ENCODE peak calls at places on chromosomes 13 and 19, in eight cellular contexts. E is endothelial cell of umbilical vein, M is SK-N-SH, F is GM12878, X is HCT116, P is H1, L is K562, Z is HepG2. W is an unnamed sample.

GRCh38 chr13:26784704-26785639 is 24.4 kb upstream of the GPR12 start:
- DNase-seq in E (no peak), M (no peak), F (no peak), X (no peak), P (no peak), L (no peak), Z (no peak), W (no peak)

GRCh38 chr19:3140667-3141038 is 4.8 kb downstream of the GNA15 start:
- DNase-seq in E (no peak), M (no peak), F (no peak), X (no peak), P (no peak), L (no peak), Z (no peak), W (no peak)

GRCh38 chr19:42176649-42176989 is 40.9 kb downstream of the DEDD2 start:
- DNase-seq in E (no peak), M (peak), F (no peak), X (no peak), P (no peak), L (peak), Z (no peak), W (no peak)

GRCh38 chr13:102198418-102199322 is 203.2 kb downstream of the FGF14 start:
- DNase-seq in E (no peak), M (no peak), F (no peak), X (no peak), P (no peak), L (no peak), Z (no peak), W (no peak)

GRCh38 chr19:291561-292280 is 518 bp upstream of the PLPP2 start:
- DNase-seq in E (no peak), M (peak), F (no peak), X (no peak), P (no peak), L (peak), Z (no peak), W (no peak)

GRCh38 chr19:12720851-12721655 is 2.7 kb downstream of the TNPO2 start:
- DNase-seq in E (no peak), M (peak), F (no peak), X (no peak), P (no peak), L (peak), Z (no peak), W (no peak)

GRCh38 chr19:46368116-46368515 is 21.2 kb downstream of the PPP5C start:
- DNase-seq in E (no peak), M (no peak), F (no peak), X (no peak), P (no peak), L (no peak), Z (no peak), W (no peak)

GRCh38 chr13:61414686-61415664 is 674 bp downstream of the PCDH20 start:
- DNase-seq in E (peak), M (peak), F (no peak), X (no peak), P (peak), L (no peak), Z (peak), W (no peak)

GRCh38 chr19:46021531-46022041 is 1.3 kb downstream of the PGLYRP1 start:
- DNase-seq in E (no peak), M (no peak), F (no peak), X (no peak), P (no peak), L (peak), Z (no peak), W (no peak)

GRCh38 chr19:15998166-15998565 is 49.4 kb downstream of the OR10H4 start:
- DNase-seq in E (no peak), M (no peak), F (no peak), X (no peak), P (no peak), L (no peak), Z (no peak), W (no peak)

GRCh38 chr13:99417151-99417820 is 84.0 kb upstream of the TM9SF2 start:
- DNase-seq in E (no peak), M (no peak), F (no peak), X (no peak), P (no peak), L (no peak), Z (no peak), W (no peak)

GRCh38 chr13:43368003-43368402 is 344.6 kb downstream of the DNAJC15 start:
- DNase-seq in E (peak), M (no peak), F (no peak), X (no peak), P (no peak), L (no peak), Z (no peak), W (no peak)

GRCh38 chr19:33062902-33063301 is 1.8 kb downstream of the RHPN2 start:
- DNase-seq in E (no peak), M (no peak), F (no peak), X (no peak), P (no peak), L (no peak), Z (no peak), W (no peak)

GRCh38 chr19:43773725-43774102 is 7.1 kb downstream of the KCNN4 start:
- DNase-seq in E (no peak), M (no peak), F (no peak), X (no peak), P (no peak), L (peak), Z (no peak), W (no peak)

GRCh38 chr19:56642711-56643459 is at the start of gene SMIM17:
- DNase-seq in E (no peak), M (peak), F (no peak), X (no peak), P (no peak), L (no peak), Z (no peak), W (no peak)

GRCh38 chr19:35442091-35442490 is 6.0 kb upstream of the FFAR2 start:
- DNase-seq in E (no peak), M (no peak), F (no peak), X (no peak), P (no peak), L (no peak), Z (no peak), W (no peak)

GRCh38 chr13:91133941-91134772 is 213.3 kb upstream of the MIR17HG start:
- DNase-seq in E (peak), M (peak), F (no peak), X (peak), P (no peak), L (peak), Z (peak), W (peak)

GRCh38 chr19:15288146-15288963 is 44.0 kb downstream of the BRD4 start:
- DNase-seq in E (peak), M (peak), F (no peak), X (no peak), P (no peak), L (no peak), Z (no peak), W (no peak)

GRCh38 chr19:55071913-55072312 is 3.8 kb upstream of the EPS8L1 start:
- DNase-seq in E (no peak), M (no peak), F (no peak), X (no peak), P (no peak), L (no peak), Z (no peak), W (no peak)
- H3K9ac ChIP-seq in E (no peak), M (no peak), F (no peak), X (peak), P (no peak), L (peak), Z (no peak), W (no peak)

GRCh38 chr19:55088021-55088451 is 12.4 kb downstream of the EPS8L1 start:
- DNase-seq in E (no peak), M (no peak), F (no peak), X (no peak), P (no peak), L (no peak), Z (no peak), W (no peak)
- TF ChIP-seq POLR2AphosphoS5 in E (no peak), M (no peak), F (no peak), X (no peak), P (peak), L (no peak), Z (no peak), W (no peak)

GRCh38 chr13:113900646-113901045 is 36.8 kb upstream of the GAS6 start:
- DNase-seq in E (no peak), M (no peak), F (no peak), X (no peak), P (no peak), L (no peak), Z (no peak), W (no peak)
- H3K9ac ChIP-seq in E (no peak), M (no peak), F (no peak), X (no peak), P (no peak), L (no peak), Z (no peak), W (no peak)

DNA sequence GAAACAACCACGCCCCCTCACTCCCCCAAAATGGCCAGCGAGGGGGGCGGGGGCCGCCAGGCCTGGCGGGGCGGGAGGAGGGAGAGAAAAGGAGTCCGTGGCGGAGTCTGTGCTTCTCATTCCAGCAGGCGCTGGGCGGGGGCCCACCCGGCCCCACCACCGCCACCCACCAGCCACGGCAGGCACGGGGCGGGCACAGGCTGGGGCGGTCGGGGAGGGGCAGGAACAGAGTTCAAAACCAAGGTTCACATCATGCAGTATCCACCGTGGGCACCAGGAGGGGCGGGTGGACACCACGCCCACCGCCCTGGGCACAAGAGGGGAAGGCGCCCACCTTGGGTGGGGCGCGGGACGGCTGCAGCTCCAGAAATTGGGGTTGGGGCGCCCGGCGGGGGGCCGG is 12.8 kb downstream of the DPF1 start:
- DNase-seq in E (no peak), M (peak), F (no peak), X (no peak), P (no peak), L (peak), Z (no peak), W (no peak)
- TF ChIP-seq POLR2AphosphoS5 in E (no peak), M (no peak), F (no peak), X (no peak), P (no peak), L (no peak), Z (no peak), W (no peak)

GRCh38 chr13:34076943-34077703 is 259.2 kb downstream of the RFC3 start:
- DNase-seq in E (peak), M (peak), F (no peak), X (peak), P (no peak), L (no peak), Z (peak), W (no peak)
- H3K9ac ChIP-seq in E (no peak), M (no peak), F (no peak), X (no peak), P (no peak), L (no peak), Z (no peak), W (no peak)

W was measured in SK-N-MC.